ENCODE peak calls at places on chromosomes 3 and 15, in eight cellular contexts. U is ureter; S is NCI-H2171; V is M059J; Q is HTR-8/SVneo; H is GM12865; X is stimulated activated CD8-positive, alpha-beta memory T cell treated with anti-CD3 and anti-CD28 coated beads, Interleukin-15, amount 100 ng/mL, for 24 hours; A is DMS153. G is an unnamed sample.

GRCh38 chr3:102449341-102449740 is 14.5 kb downstream of the ZPLD1 start:
- DNase-seq in S (no peak), X (no peak), Q (no peak), H (no peak), V (peak; percentile 80), A (no peak), U (no peak), G (no peak)

GRCh38 chr3:194685050-194685722 is 497 bp upstream of the FAM43A start:
- DNase-seq in S (no peak), H (no peak), X (no peak), V (no peak), Q (no peak), U (no peak), A (no peak), G (no peak)

GRCh38 chr3:50580683-50581458 is 11.5 kb downstream of the HEMK1 start:
- DNase-seq in S (no peak), A (no peak), V (no peak), U (no peak), Q (no peak), H (no peak), X (no peak), G (no peak)

GRCh38 chr3:158352551-158352950 is 218.4 kb upstream of the MLF1 start:
- DNase-seq in V (no peak), U (no peak), X (no peak), H (peak; percentile 35), Q (no peak), A (no peak), S (no peak), G (no peak)

GRCh38 chr15:74511583-74511982 is 29.4 kb upstream of the ARID3B start:
- DNase-seq in V (peak; percentile 46), A (no peak), H (no peak), Q (no peak), U (no peak), S (no peak), X (no peak), G (no peak)

GRCh38 chr3:111333642-111334041 is 208.4 kb upstream of the CD96 start:
- DNase-seq in S (no peak), Q (no peak), V (peak; percentile 38), A (no peak), U (no peak), H (no peak), X (no peak), G (peak; percentile 24)

GRCh38 chr15:100913961-100914360 is 5.2 kb upstream of the LRRK1 start:
- DNase-seq in U (no peak), Q (no peak), A (no peak), S (no peak), V (no peak), H (no peak), X (no peak), G (no peak)

GRCh38 chr3:98732239-98733054 is 30.7 kb upstream of the ST3GAL6 start:
- DNase-seq in Q (peak; percentile 37), A (no peak), S (peak; percentile 26), H (peak; percentile 75), X (no peak), V (peak; percentile 75), U (peak; percentile 46), G (peak; percentile 62)

GRCh38 chr15:66233487-66234415 is 19.8 kb downstream of the MEGF11 start:
- DNase-seq in V (peak; percentile 24), U (no peak), A (no peak), X (no peak), S (no peak), H (peak; percentile 27), Q (no peak), G (no peak)

GRCh38 chr15:88741671-88742070 is 61.6 kb upstream of the ACAN start:
- DNase-seq in A (no peak), U (no peak), Q (no peak), S (no peak), X (no peak), H (no peak), V (no peak), G (no peak)

GRCh38 chr3:16846373-16847078 is 38.2 kb upstream of the PLCL2 start:
- DNase-seq in Q (no peak), V (no peak), A (no peak), U (no peak), S (no peak), H (no peak), X (no peak), G (no peak)

GRCh38 chr3:155194973-155195372 is 98.5 kb downstream of the STRIT1 start:
- DNase-seq in Q (no peak), H (no peak), V (no peak), U (no peak), A (no peak), S (no peak), X (no peak), G (no peak)

GRCh38 chr15:52132066-52132465 is 19.5 kb upstream of the BCL2L10 start:
- DNase-seq in Q (no peak), V (no peak), U (no peak), S (no peak), H (no peak), X (no peak), A (no peak), G (no peak)

GRCh38 chr3:9916734-9917680 is at the start of gene IL17RC:
- DNase-seq in H (no peak), Q (peak; percentile 95), U (peak; percentile 89), S (no peak), V (peak; percentile 90), X (no peak), A (peak; percentile 36), G (peak; percentile 91)

GRCh38 chr3:87595798-87596197 is 319.4 kb upstream of the POU1F1 start:
- DNase-seq in V (no peak), H (no peak), X (no peak), S (no peak), U (no peak), A (no peak), Q (no peak), G (no peak)

GRCh38 chr3:99945328-99945995 is 127.8 kb downstream of the CMSS1 start:
- DNase-seq in S (no peak), Q (no peak), X (no peak), H (no peak), U (no peak), A (peak; percentile 22), V (peak; percentile 79), G (peak; percentile 50)

GRCh38 chr3:87335931-87336330 is 59.5 kb upstream of the POU1F1 start:
- DNase-seq in H (no peak), A (no peak), Q (no peak), S (no peak), U (no peak), V (no peak), X (no peak), G (no peak)

GRCh38 chr3:189683576-189684255 is 52.5 kb downstream of the TP63 start:
- DNase-seq in Q (no peak), X (no peak), A (no peak), S (no peak), U (no peak), V (no peak), H (no peak), G (no peak)

GRCh38 chr15:60090747-60091146 is 86.6 kb downstream of the FOXB1 start:
- DNase-seq in S (no peak), U (no peak), Q (no peak), X (no peak), V (no peak), H (no peak), A (no peak), G (no peak)

GRCh38 chr3:136595862-136596697 is 156.1 kb downstream of the STAG1 start:
- DNase-seq in V (peak; percentile 41), Q (no peak), H (peak; percentile 12), X (no peak), S (no peak), U (no peak), A (no peak), G (no peak)

GRCh38 chr3:118146658-118147375 is 887.8 kb downstream of the IGSF11 start:
- DNase-seq in Q (no peak), V (no peak), X (no peak), U (no peak), H (no peak), A (no peak), S (no peak), G (no peak)

GRCh38 chr15:71649894-71650293 is 160.5 kb upstream of the NR2E3 start:
- DNase-seq in A (no peak), V (peak; percentile 25), S (no peak), U (no peak), X (no peak), Q (no peak), H (peak; percentile 27), G (no peak)

GRCh38 chr3:123641084-123641462 is 56.2 kb upstream of the HACD2 start:
- DNase-seq in X (no peak), H (no peak), Q (no peak), A (no peak), V (no peak), S (no peak), U (no peak), G (no peak)

GRCh38 chr15:70271422-70272088 is 173.8 kb upstream of the TLE3 start:
- DNase-seq in Q (peak; percentile 88), A (peak; percentile 11), X (no peak), U (no peak), H (no peak), V (peak; percentile 92), S (no peak), G (peak; percentile 95)

GRCh38 chr3:119223511-119223910 is 17.2 kb downstream of the B4GALT4 start:
- DNase-seq in Q (no peak), X (no peak), S (no peak), U (no peak), H (no peak), A (no peak), V (no peak), G (no peak)

GRCh38 chr3:49655731-49656285 is 18.3 kb upstream of the APEH start:
- DNase-seq in X (no peak), V (no peak), H (no peak), Q (no peak), A (no peak), S (no peak), U (no peak), G (no peak)

GRCh38 chr15:58521293-58521991 is 89.7 kb downstream of the LIPC start:
- DNase-seq in Q (peak; percentile 54), U (peak; percentile 88), A (no peak), X (no peak), H (peak; percentile 40), S (no peak), V (peak; percentile 62), G (peak; percentile 36)

GRCh38 chr3:23811117-23811487 is 5.3 kb downstream of the UBE2E1 start:
- DNase-seq in A (no peak), U (no peak), H (peak; percentile 49), V (no peak), X (no peak), Q (no peak), S (no peak), G (no peak)

GRCh38 chr15:66232267-66232625 is 21.3 kb downstream of the MEGF11 start:
- DNase-seq in H (no peak), Q (no peak), X (no peak), U (no peak), S (no peak), V (no peak), A (no peak), G (no peak)

GRCh38 chr3:186124618-186125017 is 15.7 kb upstream of the ETV5 start:
- DNase-seq in A (no peak), Q (no peak), X (no peak), V (no peak), H (no peak), S (no peak), U (peak; percentile 57), G (no peak)

GRCh38 chr3:144556392-144556791 is 584.8 kb downstream of the DIPK2A start:
- DNase-seq in U (no peak), X (no peak), A (no peak), Q (no peak), H (peak; percentile 57), S (no peak), V (peak; percentile 15), G (peak; percentile 10)

GRCh38 chr3:99330281-99330680 is 308.1 kb upstream of the COL8A1 start:
- DNase-seq in S (no peak), Q (no peak), H (no peak), U (no peak), A (no peak), X (no peak), V (peak; percentile 54), G (peak; percentile 40)

GRCh38 chr3:182925330-182925943 is 54.9 kb downstream of the DCUN1D1 start:
- DNase-seq in S (no peak), U (no peak), V (no peak), Q (no peak), H (peak; percentile 87), A (no peak), X (no peak), G (no peak)

GRCh38 chr3:123282461-123282860 is 80.7 kb downstream of the SEC22A start:
- DNase-seq in Q (no peak), U (no peak), A (no peak), X (no peak), V (no peak), S (no peak), H (no peak), G (no peak)